ENCODE peak calls at places on chromosomes 1 and 21, in four cellular contexts. One of them, this sample, is unnamed.

GRCh38 chr1:154802336-154803003 is 67.6 kb downstream of the KCNN3 start:
- DNase-seq in WTC11: no peak
- DNase-seq in dorsolateral prefrontal cortex: no peak
- DNase-seq in AG09309: no peak
- DNase-seq in this sample: no peak

GRCh38 chr1:202143011-202143767 is 1.3 kb downstream of the ARL8A start:
- DNase-seq in WTC11: no peak
- DNase-seq in dorsolateral prefrontal cortex: no peak
- DNase-seq in AG09309: no peak
- DNase-seq in this sample: peak

GRCh38 chr1:18951416-18951815 is 5.1 kb downstream of the IFFO2 start:
- DNase-seq in WTC11: no peak
- DNase-seq in dorsolateral prefrontal cortex: no peak
- DNase-seq in AG09309: no peak
- DNase-seq in this sample: no peak

GRCh38 chr1:14929547-14930223 is 223.9 kb upstream of the TMEM51 start:
- DNase-seq in WTC11: no peak
- DNase-seq in dorsolateral prefrontal cortex: no peak
- DNase-seq in AG09309: no peak
- DNase-seq in this sample: no peak

GRCh38 chr1:221845650-221846371 is 103.9 kb upstream of the DUSP10 start:
- DNase-seq in WTC11: no peak
- DNase-seq in dorsolateral prefrontal cortex: no peak
- DNase-seq in AG09309: no peak
- DNase-seq in this sample: peak

GRCh38 chr1:64536217-64536835 is 66.4 kb downstream of the CACHD1 start:
- DNase-seq in WTC11: no peak
- DNase-seq in dorsolateral prefrontal cortex: no peak
- DNase-seq in AG09309: no peak
- DNase-seq in this sample: no peak

GRCh38 chr1:64469121-64469520 is 808 bp upstream of the CACHD1 start:
- DNase-seq in WTC11: peak
- DNase-seq in dorsolateral prefrontal cortex: no peak
- DNase-seq in AG09309: no peak
- DNase-seq in this sample: no peak

GRCh38 chr1:206457408-206457807 is 12.9 kb upstream of the IKBKE start:
- DNase-seq in WTC11: no peak
- DNase-seq in dorsolateral prefrontal cortex: no peak
- DNase-seq in AG09309: no peak
- DNase-seq in this sample: no peak

GRCh38 chr1:7406641-7407546 is 364.2 kb upstream of the VAMP3 start:
- DNase-seq in WTC11: no peak
- DNase-seq in dorsolateral prefrontal cortex: no peak
- DNase-seq in AG09309: no peak
- DNase-seq in this sample: no peak

DNA sequence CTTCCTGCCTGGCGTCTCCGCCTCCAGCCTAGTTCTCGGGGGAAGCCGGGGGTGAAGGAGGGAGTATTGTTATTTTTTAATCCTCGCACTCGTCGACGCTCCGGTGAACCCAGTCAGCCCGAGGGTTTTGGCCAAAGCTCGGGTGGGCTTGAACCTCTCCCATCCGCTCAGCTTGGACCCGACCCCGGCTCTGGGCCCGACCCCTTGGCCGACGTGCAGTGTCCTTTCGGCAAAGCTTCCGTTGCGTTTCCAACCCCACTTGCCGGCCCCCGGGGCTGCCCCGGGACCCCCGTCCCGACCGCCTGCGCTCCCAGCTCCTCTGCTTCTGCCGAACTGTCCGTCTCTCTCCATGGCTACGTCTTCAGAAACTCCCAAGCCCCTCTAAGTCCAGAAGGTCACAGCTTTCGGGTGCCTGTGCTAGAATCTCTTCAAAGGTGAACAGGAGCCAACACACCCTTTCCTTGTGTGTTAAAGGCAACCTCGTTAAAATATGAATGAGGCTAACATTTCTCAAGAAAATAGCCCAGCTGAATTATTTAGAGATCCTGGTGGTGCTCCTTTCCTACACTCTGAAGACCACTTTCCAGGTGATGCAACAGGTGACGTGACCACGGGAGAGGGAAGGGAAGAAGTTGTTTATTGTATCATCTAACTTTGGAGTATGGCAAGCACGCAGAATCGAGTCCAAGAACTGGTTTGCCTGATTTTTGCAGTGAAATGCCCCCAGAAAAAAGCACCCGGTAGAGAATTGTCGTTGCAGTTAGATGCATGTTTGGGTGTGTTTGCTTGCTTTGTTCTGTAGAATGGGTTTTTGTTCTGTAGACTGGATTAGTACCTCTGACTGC is 735 bp downstream of the DESI2 start:
- DNase-seq in WTC11: peak
- DNase-seq in dorsolateral prefrontal cortex: no peak
- DNase-seq in AG09309: no peak
- DNase-seq in this sample: no peak
- TF ChIP-seq CTCF in WTC11: no peak
- TF ChIP-seq CTCF in dorsolateral prefrontal cortex: no peak
- TF ChIP-seq CTCF in AG09309: no peak
- TF ChIP-seq CTCF in this sample: peak

GRCh38 chr1:47436304-47436978 is 1.4 kb upstream of the FOXD2 start:
- DNase-seq in WTC11: peak
- DNase-seq in dorsolateral prefrontal cortex: no peak
- DNase-seq in AG09309: peak
- DNase-seq in this sample: peak
- TF ChIP-seq CTCF in WTC11: peak
- TF ChIP-seq CTCF in dorsolateral prefrontal cortex: peak
- TF ChIP-seq CTCF in AG09309: peak
- TF ChIP-seq CTCF in this sample: peak

GRCh38 chr1:40793617-40794016 is 10.0 kb downstream of the KCNQ4 start:
- DNase-seq in WTC11: no peak
- DNase-seq in dorsolateral prefrontal cortex: no peak
- DNase-seq in AG09309: no peak
- DNase-seq in this sample: no peak
- TF ChIP-seq CTCF in WTC11: no peak
- TF ChIP-seq CTCF in dorsolateral prefrontal cortex: no peak
- TF ChIP-seq CTCF in AG09309: no peak
- TF ChIP-seq CTCF in this sample: no peak

GRCh38 chr1:173255214-173255813 is 48.2 kb upstream of the TNFSF4 start:
- DNase-seq in WTC11: peak
- DNase-seq in dorsolateral prefrontal cortex: no peak
- DNase-seq in AG09309: no peak
- DNase-seq in this sample: peak
- TF ChIP-seq CTCF in WTC11: peak
- TF ChIP-seq CTCF in dorsolateral prefrontal cortex: peak
- TF ChIP-seq CTCF in AG09309: peak
- TF ChIP-seq CTCF in this sample: no peak

GRCh38 chr21:43910460-43910859 is 45.4 kb downstream of the AGPAT3 start:
- DNase-seq in WTC11: no peak
- DNase-seq in dorsolateral prefrontal cortex: no peak
- DNase-seq in AG09309: no peak
- DNase-seq in this sample: no peak

GRCh38 chr21:43909736-43910455 is 44.9 kb downstream of the AGPAT3 start:
- DNase-seq in WTC11: no peak
- DNase-seq in dorsolateral prefrontal cortex: no peak
- DNase-seq in AG09309: no peak
- DNase-seq in this sample: no peak

GRCh38 chr21:43912910-43913309 is 47.9 kb downstream of the AGPAT3 start:
- DNase-seq in WTC11: no peak
- DNase-seq in dorsolateral prefrontal cortex: no peak
- DNase-seq in AG09309: no peak
- DNase-seq in this sample: no peak

GRCh38 chr21:43911935-43912487 is 47.0 kb downstream of the AGPAT3 start:
- DNase-seq in WTC11: no peak
- DNase-seq in dorsolateral prefrontal cortex: no peak
- DNase-seq in AG09309: no peak
- DNase-seq in this sample: no peak

DNA sequence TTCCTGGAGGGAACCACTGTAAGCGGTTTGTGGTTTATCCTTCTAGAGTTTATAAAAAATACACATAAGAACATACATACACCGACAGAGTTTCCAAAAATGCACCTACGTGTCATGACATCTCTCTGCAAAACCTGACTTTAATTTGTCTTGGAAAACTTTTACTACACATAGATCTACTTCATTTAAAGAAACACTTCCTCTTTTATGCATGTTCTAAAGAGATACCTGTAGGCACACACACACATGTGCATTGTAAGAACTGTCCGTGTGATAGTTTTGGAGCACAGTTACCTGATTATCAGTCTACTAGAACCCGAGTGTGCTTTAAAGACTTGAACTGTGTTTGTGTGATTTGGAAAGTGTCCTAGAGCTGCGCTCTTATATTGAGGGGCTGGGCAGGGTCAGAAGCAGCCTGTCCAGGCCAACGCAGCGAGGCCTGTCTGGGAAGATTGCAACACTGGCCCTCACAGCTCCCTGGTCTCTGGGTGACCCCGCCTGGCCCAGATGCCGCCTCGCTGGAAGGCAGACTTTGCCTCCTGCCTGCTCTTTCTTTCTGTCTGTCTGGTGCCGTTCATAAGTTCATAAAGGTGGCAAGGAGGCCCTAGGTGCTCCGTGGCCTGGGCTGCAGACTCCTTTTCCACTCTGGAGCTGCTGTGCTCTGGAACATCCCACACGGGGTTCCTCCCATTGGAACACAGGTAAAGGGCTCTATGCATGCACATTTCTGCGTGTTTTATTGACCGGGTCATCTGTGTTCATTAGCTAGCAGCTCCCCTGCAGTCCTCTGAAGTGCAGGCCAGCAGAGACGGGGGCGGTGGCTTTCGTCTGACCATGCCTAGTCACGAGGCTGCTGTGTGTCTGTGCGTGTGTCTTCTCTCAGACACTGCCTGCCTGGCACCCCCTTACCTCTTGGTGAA is 46.3 kb downstream of the AGPAT3 start:
- DNase-seq in WTC11: no peak
- DNase-seq in dorsolateral prefrontal cortex: no peak
- DNase-seq in AG09309: no peak
- DNase-seq in this sample: no peak
- TF ChIP-seq CTCF in WTC11: no peak
- TF ChIP-seq CTCF in dorsolateral prefrontal cortex: no peak
- TF ChIP-seq CTCF in AG09309: no peak
- TF ChIP-seq CTCF in this sample: no peak

This sample was measured in Calu3.